ENCODE peak calls at places on chromosome 18, in five cellular contexts. L is thoracic aorta, B is GM23338, C is aorta, Q is HepG2. R is an unnamed sample.
A peak's percentile ranks its signal among the peaks of the same experiment; 100 is the strongest.

GRCh38 chr18:63868546-63868945 is 19.0 kb upstream of the SERPINB2 start:
- ATAC-seq in L (no peak), Q (no peak), B (no peak), C (no peak), R (no peak)

GRCh38 chr18:46062781-46063180 is 9.3 kb downstream of the PSTPIP2 start:
- ATAC-seq in Q (no peak), L (no peak), B (no peak), C (no peak), R (no peak)

GRCh38 chr18:23716516-23716915 is 27.3 kb downstream of the LAMA3 start:
- ATAC-seq in Q (no peak), B (peak; percentile 88), C (no peak), L (no peak), R (no peak)

GRCh38 chr18:5842653-5843052 is 52.7 kb downstream of the TMEM200C start:
- ATAC-seq in C (no peak), Q (peak; percentile 43), B (peak; percentile 68), L (no peak), R (no peak)

GRCh38 chr18:26487437-26487836 is 60.9 kb downstream of the KCTD1 start:
- ATAC-seq in C (no peak), Q (peak; percentile 14), L (no peak), B (no peak), R (no peak)

GRCh38 chr18:73880387-73880786 is 267.2 kb downstream of the FBXO15 start:
- ATAC-seq in B (no peak), L (no peak), C (no peak), Q (no peak), R (no peak)

GRCh38 chr18:10240276-10240675 is 214.2 kb upstream of the APCDD1 start:
- ATAC-seq in L (no peak), C (no peak), B (no peak), Q (no peak), R (no peak)

GRCh38 chr18:10422731-10423130 is 31.7 kb upstream of the APCDD1 start:
- ATAC-seq in L (no peak), C (no peak), Q (no peak), B (no peak), R (no peak)

GRCh38 chr18:48841381-48842258 is 109.1 kb downstream of the SMAD7 start:
- ATAC-seq in B (peak; percentile 11), Q (peak; percentile 55), C (peak; percentile 33), L (no peak), R (peak; percentile 55)

GRCh38 chr18:26804474-26804873 is 61.0 kb downstream of the AQP4 start:
- ATAC-seq in C (no peak), L (no peak), B (peak; percentile 46), Q (peak; percentile 53), R (no peak)

GRCh38 chr18:8994603-8995002 is 107.9 kb upstream of the NDUFV2 start:
- ATAC-seq in B (no peak), C (no peak), L (no peak), Q (no peak), R (no peak)

GRCh38 chr18:67199993-67200617 is 316.4 kb downstream of the DSEL start:
- ATAC-seq in L (no peak), C (no peak), Q (peak; percentile 93), B (peak; percentile 82), R (no peak)

GRCh38 chr18:40738321-40738880 is 1216.6 kb upstream of the PIK3C3 start:
- ATAC-seq in B (no peak), C (no peak), L (no peak), Q (no peak), R (no peak)

GRCh38 chr18:79507076-79507545 is 111.4 kb downstream of the NFATC1 start:
- ATAC-seq in L (peak; percentile 54), C (peak; percentile 92), B (peak; percentile 76), Q (peak; percentile 29), R (peak; percentile 70)

GRCh38 chr18:59954241-59954640 is 54.4 kb downstream of the PMAIP1 start:
- ATAC-seq in B (no peak), L (no peak), C (no peak), Q (no peak), R (no peak)

GRCh38 chr18:9779630-9780029 is 71.5 kb downstream of the RAB31 start:
- ATAC-seq in C (no peak), Q (no peak), L (no peak), B (no peak), R (no peak)

GRCh38 chr18:77090546-77091200 is 41.9 kb downstream of the MBP start:
- ATAC-seq in C (no peak), L (no peak), Q (peak; percentile 14), B (no peak), R (no peak)
- H3K36me3 ChIP-seq in C (no peaks in the 10 kb centered on the region), L (no peaks in the 10 kb centered on the region), Q (no peaks in the 10 kb centered on the region), B (no peaks in the 10 kb centered on the region), R (no peaks in the 10 kb centered on the region)

GRCh38 chr18:58882039-58882438 is 17.4 kb downstream of the ZNF532 start:
- ATAC-seq in L (peak; percentile 60), Q (no peak), C (no peak), B (no peak), R (no peak)

GRCh38 chr18:58884694-58885093 is 20.0 kb downstream of the ZNF532 start:
- ATAC-seq in Q (no peak), L (no peak), C (no peak), B (no peak), R (no peak)

GRCh38 chr18:58878640-58879039 is 14.0 kb downstream of the ZNF532 start:
- ATAC-seq in C (no peak), Q (no peak), L (no peak), B (no peak), R (no peak)

GRCh38 chr18:58882681-58883080 is 18.0 kb downstream of the ZNF532 start:
- ATAC-seq in L (no peak), C (no peak), Q (no peak), B (no peak), R (no peak)

DNA sequence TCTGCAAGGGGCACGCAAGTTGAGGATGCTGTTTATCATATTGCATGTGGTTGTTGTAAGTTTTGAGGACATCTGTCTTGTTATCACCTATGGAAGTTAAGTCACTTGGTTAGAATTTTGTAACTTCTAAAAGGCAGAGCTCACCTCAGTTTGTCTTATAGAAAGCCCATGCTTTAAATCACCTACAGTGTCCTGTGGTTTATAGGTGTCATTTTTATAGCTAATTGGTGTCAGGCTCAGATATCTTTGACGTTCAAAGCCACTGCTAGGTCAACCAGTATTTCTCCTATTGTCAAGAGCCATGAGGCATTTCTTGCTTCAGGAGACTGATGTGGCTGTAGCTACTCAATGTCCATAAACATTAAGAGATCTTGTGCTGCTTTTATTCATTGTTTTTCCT is 16.8 kb downstream of the ZNF532 start:
- ATAC-seq in L (no peak), Q (no peak), C (no peak), B (no peak), R (no peak)
- H3K36me3 ChIP-seq in L (peaks cover 8% of the 10 kb centered on the region), Q (no peaks in the 10 kb centered on the region), C (no peaks in the 10 kb centered on the region), B (peaks cover 34% of the 10 kb centered on the region), R (peaks cover 53% of the 10 kb centered on the region)

GRCh38 chr18:70121842-70122241 is 83.6 kb downstream of the RTTN start:
- ATAC-seq in C (no peak), Q (no peak), B (no peak), L (no peak), R (no peak)
- H3K36me3 ChIP-seq in C (no peaks in the 10 kb centered on the region), Q (no peaks in the 10 kb centered on the region), B (no peaks in the 10 kb centered on the region), L (no peaks in the 10 kb centered on the region), R (peaks cover 51% of the 10 kb centered on the region)

GRCh38 chr18:210780-211179 is 52.4 kb downstream of the USP14 start:
- ATAC-seq in Q (no peak), C (no peak), B (peak; percentile 71), L (no peak), R (no peak)

GRCh38 chr18:213977-214376 is 53.9 kb downstream of the THOC1 start:
- ATAC-seq in C (no peak), L (no peak), Q (no peak), B (no peak), R (no peak)

GRCh38 chr18:213505-213904 is 54.3 kb downstream of the THOC1 start:
- ATAC-seq in Q (no peak), C (no peak), B (no peak), L (no peak), R (no peak)

GRCh38 chr18:211582-211981 is 53.2 kb downstream of the USP14 start:
- ATAC-seq in C (no peak), Q (no peak), B (no peak), L (no peak), R (no peak)

GRCh38 chr18:212780-213179 is 54.4 kb downstream of the USP14 start:
- ATAC-seq in B (no peak), C (no peak), L (no peak), Q (no peak), R (no peak)
- H3K36me3 ChIP-seq in B (peaks cover 48% of the 10 kb centered on the region), C (peaks cover 3% of the 10 kb centered on the region), L (peaks cover 47% of the 10 kb centered on the region), Q (peaks cover 13% of the 10 kb centered on the region), R (peaks cover 84% of the 10 kb centered on the region)

GRCh38 chr18:77043541-77044280 is 88.9 kb downstream of the MBP start:
- ATAC-seq in L (no peak), C (no peak), Q (no peak), B (no peak), R (no peak)
- H3K36me3 ChIP-seq in L (no peaks in the 10 kb centered on the region), C (no peaks in the 10 kb centered on the region), Q (no peaks in the 10 kb centered on the region), B (no peaks in the 10 kb centered on the region), R (peaks cover 12% of the 10 kb centered on the region)

GRCh38 chr18:62784338-62784965 is 69.1 kb downstream of the PHLPP1 start:
- ATAC-seq in L (no peak), B (no peak), Q (no peak), C (no peak), R (no peak)
- H3K36me3 ChIP-seq in L (no peaks in the 10 kb centered on the region), B (no peaks in the 10 kb centered on the region), Q (no peaks in the 10 kb centered on the region), C (no peaks in the 10 kb centered on the region), R (no peaks in the 10 kb centered on the region)

GRCh38 chr18:12315481-12315880 is 7.4 kb downstream of the TUBB6 start:
- ATAC-seq in B (no peak), L (no peak), Q (no peak), C (peak; percentile 4), R (peak; percentile 19)
- H3K36me3 ChIP-seq in B (peaks cover 36% of the 10 kb centered on the region), L (peaks cover 19% of the 10 kb centered on the region), Q (no peaks in the 10 kb centered on the region), C (no peaks in the 10 kb centered on the region), R (no peaks in the 10 kb centered on the region)

DNA sequence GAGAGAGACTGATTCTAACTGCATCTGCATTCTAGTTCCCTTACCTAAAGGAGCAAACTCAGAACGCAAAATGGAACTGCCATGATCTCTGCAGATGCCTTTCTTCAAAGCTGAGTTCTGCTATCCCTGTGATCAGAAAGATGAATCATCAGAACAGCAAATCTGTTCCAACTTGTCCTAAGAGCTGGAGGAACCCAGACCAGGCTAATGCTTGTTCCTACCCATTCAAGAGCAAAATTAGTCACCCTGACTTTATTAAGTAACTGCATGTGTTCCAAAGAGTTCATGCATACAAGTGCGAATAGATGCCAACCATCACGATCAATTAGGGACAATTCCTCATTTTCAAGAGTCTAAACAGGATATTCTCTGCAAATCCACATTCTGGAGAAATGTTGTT is 46.5 kb downstream of the MBP start:
- ATAC-seq in C (no peak), L (peak; percentile 68), B (no peak), Q (no peak), R (peak; percentile 54)
- H3K36me3 ChIP-seq in C (no peaks in the 10 kb centered on the region), L (no peaks in the 10 kb centered on the region), B (no peaks in the 10 kb centered on the region), Q (no peaks in the 10 kb centered on the region), R (no peaks in the 10 kb centered on the region)

R was measured in gastroesophageal sphincter.